ENCODE peak calls at places on chromosomes 13 and 19, in nine cellular contexts. J is astrocyte of the spinal cord, P is epithelial cell of proximal tubule, L is right lobe of liver, B is uterus, C is type B pancreatic cell, Q is IMR-90, A is esophagus muscularis mucosa, G is fibroblast of villous mesenchyme. I is an unnamed sample.

GRCh38 chr13:22061371-22061805 is 390.5 kb downstream of the FGF9 start:
- DNase-seq in B (no peak), J (no peak), P (no peak), L (no peak), C (no peak), Q (no peak), G (no peak), A (peak), I (no peak)

GRCh38 chr13:43269037-43269476 is 245.7 kb downstream of the DNAJC15 start:
- DNase-seq in P (peak), B (peak), J (peak), L (no peak), C (no peak), A (peak), G (peak), Q (peak), I (no peak)

GRCh38 chr13:24066405-24067292 is 93.9 kb upstream of the SPATA13 start:
- DNase-seq in C (no peak), G (no peak), Q (no peak), P (no peak), J (no peak), B (no peak), A (no peak), L (peak), I (no peak)

GRCh38 chr13:95553614-95554385 is 1.3 kb downstream of the CLDN10 start:
- DNase-seq in C (no peak), L (no peak), B (no peak), G (peak), A (no peak), J (no peak), P (no peak), Q (no peak), I (no peak)

GRCh38 chr19:12774588-12775555 is at the start of gene HOOK2:
- DNase-seq in Q (no peak), G (no peak), J (no peak), P (no peak), L (peak), A (no peak), C (peak), B (peak), I (no peak)

GRCh38 chr19:45767410-45767880 is 1.6 kb downstream of the SIX5 start:
- DNase-seq in A (no peak), Q (peak), L (peak), B (peak), C (peak), G (peak), P (no peak), J (peak), I (peak)

GRCh38 chr19:862529-863304 is 3.3 kb downstream of the CFD start:
- DNase-seq in G (peak), C (no peak), Q (peak), L (no peak), B (peak), A (no peak), J (peak), P (no peak), I (peak)

GRCh38 chr19:48830088-48830487 is 6.2 kb downstream of the HSD17B14 start:
- DNase-seq in J (no peak), P (no peak), A (no peak), L (no peak), C (no peak), B (no peak), Q (no peak), G (no peak), I (no peak)

GRCh38 chr13:41917641-41918040 is 43.3 kb downstream of the VWA8 start:
- DNase-seq in B (no peak), G (peak), L (no peak), C (no peak), Q (peak), J (peak), A (no peak), P (no peak), I (no peak)

DNA sequence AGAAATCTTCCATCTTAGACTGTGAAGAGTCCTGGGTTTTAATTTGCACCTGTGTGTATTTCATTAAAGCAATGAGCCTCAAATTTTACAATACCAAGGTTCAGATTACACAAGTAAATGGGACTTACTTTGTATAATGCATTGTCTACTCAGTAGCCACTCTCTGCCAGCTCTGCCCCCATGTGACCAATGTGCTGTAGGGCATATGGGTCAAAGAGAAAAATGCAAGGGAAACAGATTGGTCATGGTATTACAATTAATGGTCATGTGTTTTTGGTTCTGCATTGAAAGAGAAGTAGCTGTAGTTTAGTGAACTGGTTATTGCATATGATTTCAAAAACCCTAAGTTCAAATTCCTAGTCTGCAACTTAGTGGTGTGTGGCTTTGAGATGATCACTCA is 545.5 kb downstream of the SUCLA2 start:
- DNase-seq in P (no peak), A (no peak), Q (no peak), J (no peak), B (no peak), C (no peak), G (no peak), L (no peak), I (no peak)
- TF ChIP-seq CTCF in P (peak), A (no peak), Q (no peak), J (peak), B (no peak), C (peak), G (peak), L (no peak), I (no peak)

GRCh38 chr13:33087091-33087490 is 70.9 kb downstream of the KL start:
- DNase-seq in P (no peak), C (no peak), Q (no peak), G (peak), B (no peak), L (no peak), J (peak), A (no peak), I (no peak)

GRCh38 chr13:33090755-33091454 is 74.7 kb downstream of the KL start:
- DNase-seq in B (no peak), A (no peak), G (peak), L (no peak), P (no peak), Q (no peak), J (no peak), C (no peak), I (no peak)

GRCh38 chr13:33087790-33088189 is 71.6 kb downstream of the KL start:
- DNase-seq in A (no peak), G (no peak), C (no peak), Q (no peak), B (no peak), L (no peak), P (no peak), J (no peak), I (no peak)

GRCh38 chr13:33092422-33092987 is 76.3 kb downstream of the KL start:
- DNase-seq in B (no peak), L (no peak), Q (no peak), P (no peak), A (no peak), C (no peak), G (no peak), J (no peak), I (no peak)

DNA sequence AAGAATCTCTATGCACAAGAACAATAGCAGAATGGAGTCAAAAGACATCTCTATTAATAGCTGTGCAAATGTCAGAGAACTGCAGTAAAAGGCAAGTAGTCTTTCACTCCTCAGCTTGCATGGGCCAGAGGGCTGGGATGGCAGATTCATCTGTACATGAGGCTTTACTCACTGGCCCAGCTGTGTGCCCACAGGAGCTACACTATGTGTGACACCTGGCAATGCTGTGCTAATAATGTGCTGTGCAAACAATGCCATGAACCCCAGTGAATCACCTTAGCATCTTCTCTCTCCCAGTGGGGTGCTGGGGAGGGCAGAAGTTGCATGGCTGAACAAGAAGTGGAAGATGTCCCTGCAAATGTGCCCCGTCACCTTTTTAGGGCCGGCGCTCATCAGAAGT is 73.1 kb downstream of the KL start:
- DNase-seq in C (no peak), B (no peak), J (no peak), G (no peak), Q (no peak), P (no peak), A (no peak), L (no peak), I (no peak)
- TF ChIP-seq CTCF in C (no peak), B (no peak), J (no peak), G (no peak), Q (no peak), P (no peak), A (no peak), L (no peak), I (no peak)

GRCh38 chr13:26952551-26953138 is 192.1 kb upstream of the GPR12 start:
- DNase-seq in J (no peak), L (no peak), A (no peak), P (no peak), C (no peak), B (no peak), G (no peak), Q (no peak), I (no peak)
- TF ChIP-seq CTCF in J (no peak), L (no peak), A (no peak), P (no peak), C (no peak), B (no peak), G (no peak), Q (no peak), I (no peak)

GRCh38 chr19:8451377-8451776 is 6.6 kb downstream of the HNRNPM start:
- DNase-seq in Q (no peak), G (no peak), P (no peak), A (no peak), J (no peak), B (no peak), C (no peak), L (no peak), I (no peak)

GRCh38 chr19:8452446-8453123 is 7.8 kb downstream of the HNRNPM start:
- DNase-seq in C (no peak), G (no peak), P (no peak), L (no peak), B (no peak), Q (no peak), J (no peak), A (no peak), I (no peak)

GRCh38 chr19:8453616-8454015 is 8.8 kb downstream of the HNRNPM start:
- DNase-seq in Q (no peak), P (no peak), J (no peak), C (no peak), L (no peak), G (no peak), B (no peak), A (no peak), I (no peak)

GRCh38 chr19:8449830-8450229 is 5.1 kb downstream of the HNRNPM start:
- DNase-seq in P (no peak), J (no peak), G (no peak), A (no peak), C (no peak), B (no peak), L (no peak), Q (no peak), I (no peak)

GRCh38 chr19:8451885-8452284 is 7.1 kb downstream of the HNRNPM start:
- DNase-seq in G (peak), B (no peak), Q (peak), P (peak), L (no peak), J (peak), C (no peak), A (no peak), I (no peak)
- TF ChIP-seq CTCF in G (no peak), B (no peak), Q (no peak), P (no peak), L (no peak), J (no peak), C (no peak), A (no peak), I (no peak)

GRCh38 chr19:51294211-51294976 is 17.1 kb upstream of the IGLON5 start:
- DNase-seq in A (no peak), G (no peak), Q (no peak), C (no peak), B (no peak), L (no peak), P (no peak), J (no peak), I (no peak)

GRCh38 chr19:51297406-51297805 is 14.0 kb upstream of the IGLON5 start:
- DNase-seq in L (no peak), C (no peak), G (no peak), J (no peak), B (no peak), A (no peak), P (no peak), Q (no peak), I (no peak)

GRCh38 chr19:51295382-51296126 is 15.9 kb upstream of the IGLON5 start:
- DNase-seq in G (no peak), C (no peak), P (no peak), Q (no peak), L (no peak), B (no peak), J (no peak), A (no peak), I (no peak)

GRCh38 chr19:51294977-51295375 is 16.5 kb upstream of the IGLON5 start:
- DNase-seq in B (no peak), P (no peak), A (no peak), G (no peak), J (no peak), L (no peak), C (no peak), Q (no peak), I (no peak)

DNA sequence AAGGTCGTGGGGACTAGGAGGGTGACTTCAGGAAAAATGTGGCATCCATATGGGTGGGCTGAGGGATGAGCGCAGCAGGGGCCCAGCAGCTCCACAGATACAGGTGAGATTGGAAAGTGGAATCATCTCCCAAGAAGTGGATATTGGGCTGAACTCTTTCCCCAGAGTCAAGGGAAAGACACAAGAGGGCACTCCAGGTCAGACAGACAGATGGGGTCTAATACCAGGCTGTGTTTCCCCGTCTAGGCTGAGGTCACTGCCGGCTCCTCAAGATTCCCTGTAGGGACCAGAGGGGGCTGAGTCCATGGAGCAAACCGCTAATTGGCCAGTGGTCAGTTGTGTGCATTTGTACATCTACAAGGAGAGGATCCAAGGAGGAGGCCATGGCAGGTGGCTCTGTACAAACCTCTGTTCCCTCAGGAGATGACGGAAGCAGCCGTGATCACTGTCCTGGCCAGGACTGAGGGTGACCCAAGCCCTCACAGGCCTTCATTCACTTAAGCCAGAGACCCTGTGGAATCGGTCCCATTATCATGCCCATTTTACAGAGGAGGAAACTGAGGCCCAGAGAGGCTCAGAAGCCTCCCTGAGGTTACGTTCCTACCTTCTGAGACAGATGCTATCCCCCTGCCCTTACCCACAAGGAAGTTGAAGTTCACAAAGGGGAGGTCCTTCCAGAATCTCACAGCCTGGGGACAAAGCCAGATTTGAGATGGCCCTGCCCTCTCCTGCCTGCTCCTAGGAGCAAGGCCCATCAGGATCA is 14.9 kb upstream of the IGLON5 start:
- DNase-seq in L (no peak), C (no peak), Q (no peak), A (no peak), G (no peak), B (no peak), J (no peak), P (no peak), I (no peak)
- TF ChIP-seq CTCF in L (no peak), C (peak), Q (no peak), A (no peak), G (no peak), B (no peak), J (no peak), P (peak), I (no peak)

I was measured in osteocyte.